ENCODE peak calls at places on chromosomes 5 and 9, in ten cellular contexts. A is mucosa of gallbladder; W is AG08396; B is brain microvascular endothelial cell; V is neural crest cell; N is effector memory CD4-positive, alpha-beta T cell; L is ureter; O is NCI-H2029 treated with DMSO at 0.1 percent for 48 hours; U is GM12892; J is T-helper 2 cell. X is an unnamed sample.

GRCh38 chr5:81755320-81755719 is 4.4 kb upstream of the SSBP2 start:
- DNase-seq in A (peak), B (peak), O (no peak), N (no peak), U (no peak), V (no peak), L (peak), W (peak), J (no peak), X (peak)

GRCh38 chr9:69180670-69181069 is 6.6 kb downstream of the TJP2 start:
- DNase-seq in N (peak), O (no peak), B (peak), J (peak), A (peak), V (no peak), W (peak), L (peak), U (no peak), X (peak)

GRCh38 chr5:139741823-139742172 is 53.8 kb upstream of the PSD2 start:
- DNase-seq in N (no peak), B (no peak), J (no peak), W (no peak), U (no peak), L (no peak), V (no peak), A (no peak), O (no peak), X (no peak)

GRCh38 chr9:91611582-91611981 is 187.9 kb upstream of the NFIL3 start:
- DNase-seq in A (no peak), L (no peak), O (no peak), W (no peak), V (no peak), J (no peak), U (no peak), B (peak), N (no peak), X (no peak)

GRCh38 chr5:110351451-110351850 is 375.0 kb downstream of the TMEM232 start:
- DNase-seq in N (no peak), V (no peak), W (no peak), A (no peak), B (no peak), O (no peak), U (no peak), J (no peak), L (no peak), X (peak)

GRCh38 chr5:14810941-14811573 is 60.5 kb downstream of the ANKH start:
- DNase-seq in O (no peak), N (no peak), V (no peak), B (no peak), J (no peak), L (no peak), U (no peak), W (no peak), A (no peak), X (no peak)

GRCh38 chr9:89254058-89254772 is 56.8 kb upstream of the CKS2 start:
- DNase-seq in J (no peak), V (no peak), L (no peak), N (no peak), U (no peak), A (no peak), B (no peak), O (no peak), W (no peak), X (no peak)

GRCh38 chr9:122453677-122454135 is 24.0 kb downstream of the OR1J1 start:
- DNase-seq in U (no peak), V (no peak), A (no peak), L (no peak), O (no peak), J (no peak), B (peak), W (no peak), N (no peak), X (no peak)

GRCh38 chr5:119537704-119538103 is 85.4 kb downstream of the HSD17B4 start:
- DNase-seq in W (no peak), L (no peak), N (no peak), B (peak), U (no peak), J (no peak), V (no peak), A (no peak), O (no peak), X (no peak)

GRCh38 chr9:138009016-138009415 is 131.4 kb downstream of the CACNA1B start:
- DNase-seq in B (no peak), V (no peak), J (no peak), O (no peak), W (no peak), U (no peak), L (peak), A (no peak), N (no peak), X (no peak)

GRCh38 chr5:42951847-42952411 is 88.2 kb downstream of the ANXA2R start:
- DNase-seq in O (peak), A (peak), L (no peak), N (peak), B (peak), J (peak), V (no peak), W (no peak), U (peak), X (peak)

GRCh38 chr5:74127377-74128338 is 501.7 kb downstream of the ARHGEF28 start:
- DNase-seq in V (no peak), W (peak), L (no peak), O (peak), B (peak), N (no peak), A (peak), U (no peak), J (no peak), X (no peak)

GRCh38 chr5:171926311-171926710 is 80.1 kb downstream of the FBXW11 start:
- DNase-seq in O (no peak), W (no peak), J (no peak), U (no peak), A (no peak), V (no peak), L (no peak), N (no peak), B (no peak), X (no peak)

GRCh38 chr9:21317956-21318923 is 13.1 kb upstream of the IFNA5 start:
- DNase-seq in N (no peak), V (peak), W (peak), B (peak), A (peak), U (no peak), L (no peak), O (peak), J (no peak), X (peak)

GRCh38 chr5:16733597-16733996 is 116.8 kb upstream of the RETREG1 start:
- DNase-seq in B (no peak), N (no peak), J (no peak), O (no peak), A (no peak), L (no peak), W (no peak), U (no peak), V (peak), X (no peak)

GRCh38 chr5:154714271-154714986 is 40.7 kb upstream of the LARP1 start:
- DNase-seq in V (no peak), O (peak), W (peak), L (peak), N (no peak), B (peak), A (peak), J (no peak), U (no peak), X (peak)

GRCh38 chr9:84670801-84671153 is 1.2 kb downstream of the NTRK2 start:
- DNase-seq in J (no peak), W (no peak), B (no peak), O (no peak), U (no peak), V (no peak), L (no peak), N (no peak), A (no peak), X (no peak)

GRCh38 chr5:140402258-140403074 is 833 bp downstream of the ANKHD1 start:
- DNase-seq in B (peak), J (peak), W (peak), L (peak), V (peak), U (peak), A (peak), O (no peak), N (peak), X (peak)

GRCh38 chr9:76944011-76944410 is 38.1 kb upstream of the PRUNE2 start:
- DNase-seq in U (no peak), L (no peak), W (no peak), B (no peak), N (no peak), V (no peak), A (no peak), J (no peak), O (no peak), X (no peak)

GRCh38 chr5:158640581-158640980 is 459.1 kb downstream of the EBF1 start:
- DNase-seq in O (no peak), J (no peak), N (no peak), W (no peak), B (peak), A (no peak), U (no peak), V (no peak), L (no peak), X (peak)

GRCh38 chr9:77455312-77455927 is 192.7 kb downstream of the GNA14 start:
- DNase-seq in V (no peak), A (no peak), U (no peak), N (no peak), O (no peak), B (no peak), L (no peak), W (peak), J (peak), X (no peak)

GRCh38 chr9:131238402-131239021 is 37.8 kb downstream of the FAM78A start:
- DNase-seq in L (no peak), A (no peak), N (no peak), W (no peak), B (peak), V (peak), J (no peak), U (no peak), O (no peak), X (no peak)

GRCh38 chr9:79143211-79143610 is 428.6 kb upstream of the TLE4 start:
- DNase-seq in L (no peak), B (no peak), V (no peak), A (no peak), O (no peak), J (no peak), U (no peak), N (no peak), W (no peak), X (no peak)

GRCh38 chr5:31579558-31579957 is 47.5 kb downstream of the C5orf22 start:
- DNase-seq in B (no peak), W (no peak), A (no peak), N (no peak), V (no peak), O (no peak), U (no peak), J (no peak), L (no peak), X (no peak)

GRCh38 chr9:18717751-18718150 is 243.8 kb downstream of the ADAMTSL1 start:
- DNase-seq in W (no peak), N (no peak), O (no peak), B (no peak), J (no peak), A (no peak), V (no peak), L (no peak), U (no peak), X (no peak)

GRCh38 chr9:14989811-14990210 is 79.6 kb upstream of the FREM1 start:
- DNase-seq in J (no peak), O (no peak), U (no peak), N (no peak), A (no peak), L (no peak), W (no peak), V (no peak), B (peak), X (no peak)